ENCODE peak calls at places on chromosomes 13 and 19, in six cellular contexts. K is IMR-90, O is neuronal stem cell, S is H9, Q is H1, W is mesenchymal stem cell. J is an unnamed sample.

GRCh38 chr19:48798937-48799336 is 11.9 kb downstream of the BCAT2 start:
- DNase-seq in K (peak), O (no peak), S (peak), Q (peak), W (peak), J (peak)

GRCh38 chr13:67372868-67373464 is 142.8 kb upstream of the PCDH9 start:
- DNase-seq in K (no peak), O (no peak), S (no peak), Q (no peak), W (no peak), J (no peak)

GRCh38 chr19:916645-917322 is 349 bp upstream of the KISS1R start:
- DNase-seq in K (no peak), O (no peak), S (peak), Q (peak), W (no peak), J (no peak)

GRCh38 chr19:5571777-5572176 is 4.0 kb upstream of the TINCR start:
- DNase-seq in K (no peak), O (no peak), S (no peak), Q (no peak), W (no peak), J (no peak)

GRCh38 chr19:33767898-33768413 is 28.7 kb upstream of the KCTD15 start:
- DNase-seq in K (peak), O (peak), S (peak), Q (peak), W (peak), J (peak)

GRCh38 chr19:40165362-40165937 is 25.8 kb upstream of the MAP3K10 start:
- DNase-seq in K (no peak), O (peak), S (peak), Q (peak), W (peak), J (peak)

GRCh38 chr13:98768522-98768921 is 16.1 kb upstream of the SLC15A1 start:
- DNase-seq in K (no peak), O (no peak), S (no peak), Q (no peak), W (no peak), J (no peak)

GRCh38 chr13:34030782-34031181 is 212.8 kb downstream of the RFC3 start:
- DNase-seq in K (no peak), O (no peak), S (no peak), Q (no peak), W (no peak), J (no peak)

GRCh38 chr13:110454227-110454859 is 107.2 kb downstream of the RAB20 start:
- DNase-seq in K (no peak), O (peak), S (no peak), Q (no peak), W (no peak), J (no peak)

GRCh38 chr13:22278336-22278929 is 607.6 kb downstream of the FGF9 start:
- DNase-seq in K (peak), O (peak), S (peak), Q (peak), W (peak), J (peak)

GRCh38 chr13:84362777-84363176 is 480.5 kb upstream of the SLITRK1 start:
- DNase-seq in K (no peak), O (no peak), S (no peak), Q (no peak), W (no peak), J (no peak)

GRCh38 chr19:1076951-1077350 is 10.0 kb downstream of the ARHGAP45 start:
- DNase-seq in K (no peak), O (no peak), S (no peak), Q (no peak), W (no peak), J (no peak)

GRCh38 chr13:87123987-87124784 is 547.0 kb upstream of the SLITRK5 start:
- DNase-seq in K (peak), O (peak), S (peak), Q (no peak), W (peak), J (peak)

GRCh38 chr13:60152904-60153303 is 10.8 kb downstream of the DIAPH3 start:
- DNase-seq in K (peak), O (no peak), S (no peak), Q (no peak), W (no peak), J (no peak)

GRCh38 chr19:18503971-18504885 is 17.6 kb downstream of the ELL start:
- DNase-seq in K (no peak), O (no peak), S (no peak), Q (no peak), W (no peak), J (no peak)
- H3K23ac ChIP-seq in K (no peak), O (peak), S (no peak), Q (no peak), W (no peak), J (no peak)

GRCh38 chr19:47187797-47188196 is 43.2 kb downstream of the BBC3 start:
- DNase-seq in K (no peak), O (no peak), S (no peak), Q (no peak), W (no peak), J (no peak)

GRCh38 chr19:47188507-47189033 is 42.4 kb downstream of the BBC3 start:
- DNase-seq in K (no peak), O (no peak), S (no peak), Q (no peak), W (no peak), J (no peak)

GRCh38 chr19:47190167-47190727 is 40.8 kb downstream of the BBC3 start:
- DNase-seq in K (peak), O (no peak), S (no peak), Q (no peak), W (peak), J (no peak)

GRCh38 chr19:47186337-47187022 is 44.5 kb downstream of the BBC3 start:
- DNase-seq in K (no peak), O (no peak), S (no peak), Q (no peak), W (no peak), J (no peak)

DNA sequence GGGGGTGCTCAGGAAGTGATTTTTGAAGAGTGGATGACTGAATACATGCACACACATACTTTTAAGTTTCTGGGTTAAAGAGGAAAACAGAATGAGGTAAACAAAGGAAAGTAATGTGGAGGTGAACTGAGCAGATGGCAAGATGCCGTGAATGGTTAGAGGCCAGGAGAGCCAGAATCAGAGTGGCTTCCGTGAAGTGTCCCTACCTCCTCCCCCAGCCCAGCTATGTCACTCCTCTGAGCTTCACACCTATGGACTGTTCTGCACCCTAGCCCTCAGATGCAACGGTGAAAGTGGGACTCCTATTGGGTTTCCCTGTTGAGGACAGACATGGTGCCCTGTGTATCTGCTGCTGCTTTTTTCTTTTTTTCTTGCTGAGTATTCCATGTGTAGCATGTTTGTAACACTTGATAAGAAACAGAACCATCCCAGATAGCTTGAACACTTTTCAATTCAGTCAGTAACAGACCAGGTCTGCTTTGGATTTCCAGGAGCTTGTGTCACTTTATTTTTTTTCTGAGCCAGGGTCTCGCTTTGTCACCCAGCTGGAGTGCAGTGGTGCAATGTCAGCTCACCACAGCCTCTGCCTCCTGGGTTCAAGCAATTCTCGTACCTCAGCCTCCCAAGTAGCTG is 43.9 kb downstream of the BBC3 start:
- DNase-seq in K (no peak), O (no peak), S (no peak), Q (no peak), W (no peak), J (no peak)
- H3K18ac ChIP-seq in K (no peak), O (no peak), S (no peak), Q (no peak), W (no peak), J (no peak)

GRCh38 chr19:3665681-3666544 is 34.4 kb downstream of the PIP5K1C start:
- DNase-seq in K (no peak), O (peak), S (peak), Q (peak), W (peak), J (no peak)
- H4K8ac ChIP-seq in K (no peak), O (peak), S (peak), Q (peak), W (peak), J (no peak)

GRCh38 chr19:12035220-12036172 is at the start of gene ZNF433:
- DNase-seq in K (peak), O (peak), S (peak), Q (peak), W (peak), J (peak)
- H3K23ac ChIP-seq in K (peak), O (peak), S (no peak), Q (no peak), W (peak), J (peak)